ENCODE peak calls at places on chromosomes 4 and X, in seven cellular contexts. E is fibroblast of lung; Y is H9; N is GM12865; W is GM20000; O is heart right ventricle; S is CD8-positive, alpha-beta T cell. L is an unnamed sample.

GRCh38 chr4:77395481-77395880 is 210.1 kb upstream of the CXCL13 start:
- DNase-seq in S (no peak), W (no peak), N (no peak), E (no peak), O (no peak), Y (no peak), L (no peak)

GRCh38 chrX:56564921-56565861 is 1.8 kb downstream of the UBQLN2 start:
- DNase-seq in O (no peak), S (no peak), N (peak), Y (no peak), W (no peak), E (no peak), L (no peak)

GRCh38 chr4:72857787-72858186 is 211.7 kb downstream of the COX18 start:
- DNase-seq in O (no peak), E (no peak), N (no peak), Y (no peak), W (no peak), S (no peak), L (no peak)

GRCh38 chrX:153970398-153971123 is 1.1 kb downstream of the HCFC1 start:
- DNase-seq in W (peak), O (peak), N (peak), E (peak), S (no peak), Y (peak), L (peak)

GRCh38 chr4:1693131-1693896 is 9.2 kb upstream of the FAM53A start:
- DNase-seq in O (peak), W (peak), E (peak), N (peak), Y (peak), S (peak), L (peak)

GRCh38 chrX:136310411-136310810 is 9.6 kb downstream of the ADGRG4 start:
- DNase-seq in W (no peak), N (no peak), O (no peak), S (no peak), Y (no peak), E (no peak), L (no peak)

GRCh38 chr4:55356991-55357461 is 11.0 kb downstream of the SRD5A3 start:
- DNase-seq in O (no peak), W (no peak), Y (no peak), S (no peak), E (peak), N (no peak), L (no peak)

GRCh38 chr4:93759506-93759905 is 69.0 kb upstream of the ATOH1 start:
- DNase-seq in W (no peak), Y (no peak), S (no peak), N (no peak), E (no peak), O (no peak), L (no peak)

GRCh38 chr4:70473691-70474090 is 1.7 kb downstream of the MUC7 start:
- DNase-seq in S (no peak), O (no peak), E (peak), Y (no peak), W (no peak), N (no peak), L (no peak)
- TF ChIP-seq CTCF in S (no peak), O (no peak), E (no peak), Y (no peak), W (no peak), N (no peak), L (no peak)

GRCh38 chr4:61501812-61502211 is 301.7 kb downstream of the ADGRL3 start:
- DNase-seq in S (no peak), W (no peak), N (no peak), E (no peak), O (no peak), Y (no peak), L (no peak)

GRCh38 chr4:61505773-61506640 is 305.9 kb downstream of the ADGRL3 start:
- DNase-seq in E (no peak), Y (no peak), O (no peak), N (no peak), S (no peak), W (no peak), L (no peak)

GRCh38 chr4:61500883-61501282 is 300.8 kb downstream of the ADGRL3 start:
- DNase-seq in O (no peak), N (no peak), W (no peak), E (peak), Y (no peak), S (no peak), L (no peak)
- TF ChIP-seq CTCF in O (no peak), N (no peak), W (no peak), E (peak), Y (peak), S (no peak), L (no peak)

GRCh38 chr4:143207555-143207954 is 22.8 kb downstream of the USP38 start:
- DNase-seq in W (no peak), E (peak), Y (no peak), O (no peak), S (no peak), N (no peak), L (no peak)
- TF ChIP-seq CTCF in W (no peak), E (peak), Y (peak), O (peak), S (no peak), N (no peak), L (peak)

DNA sequence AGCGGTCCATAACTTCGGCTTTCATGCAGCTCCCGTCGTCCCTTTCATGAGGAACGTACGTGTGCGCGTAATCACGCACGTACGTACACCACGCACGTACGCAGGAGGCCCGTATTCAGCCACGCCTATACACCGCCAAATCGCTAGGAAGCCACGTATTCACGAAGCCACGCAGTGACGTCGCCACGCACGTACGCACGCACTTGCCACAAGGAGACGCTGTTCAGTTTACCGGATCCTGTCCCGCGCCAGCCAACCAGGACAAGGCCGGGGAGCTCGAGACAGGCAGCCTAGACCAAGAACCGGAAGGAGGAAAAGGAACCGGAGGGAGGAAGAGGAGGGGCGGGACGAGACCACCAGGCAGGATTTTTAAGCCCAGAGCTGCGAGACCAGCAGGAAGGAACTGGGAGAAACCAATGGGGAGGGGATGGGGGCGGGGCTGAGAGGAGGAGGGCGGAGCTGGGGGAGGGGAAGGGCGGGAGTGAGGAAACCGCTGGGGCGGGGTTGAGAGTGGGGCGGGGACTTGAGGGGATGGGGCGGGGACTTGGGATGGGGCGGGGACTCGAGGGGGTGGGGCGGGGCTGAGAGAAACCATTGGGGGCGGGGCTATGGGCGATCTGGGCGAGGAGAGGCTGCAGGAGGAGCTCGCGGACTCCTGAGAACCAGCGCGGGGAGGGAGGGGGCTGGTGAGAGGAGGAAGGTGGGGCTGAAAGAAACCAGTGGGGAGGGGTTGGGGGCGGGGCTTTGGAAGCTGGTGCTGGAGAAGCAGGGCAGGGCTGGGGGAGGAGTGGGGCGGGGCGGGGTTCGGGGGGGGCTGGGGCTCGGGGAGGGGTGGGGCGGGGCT is at the start of gene EOLA2:
- DNase-seq in N (peak), E (peak), O (peak), W (peak), S (peak), Y (peak), L (peak)
- TF ChIP-seq CTCF in N (peak), E (peak), O (peak), W (peak), S (no peak), Y (peak), L (peak)

GRCh38 chr4:159632031-159632430 is 529.2 kb downstream of the RAPGEF2 start:
- DNase-seq in S (no peak), O (no peak), N (no peak), E (no peak), Y (no peak), W (no peak), L (no peak)
- TF ChIP-seq CTCF in S (no peak), O (no peak), N (no peak), E (no peak), Y (no peak), W (no peak), L (no peak)

DNA sequence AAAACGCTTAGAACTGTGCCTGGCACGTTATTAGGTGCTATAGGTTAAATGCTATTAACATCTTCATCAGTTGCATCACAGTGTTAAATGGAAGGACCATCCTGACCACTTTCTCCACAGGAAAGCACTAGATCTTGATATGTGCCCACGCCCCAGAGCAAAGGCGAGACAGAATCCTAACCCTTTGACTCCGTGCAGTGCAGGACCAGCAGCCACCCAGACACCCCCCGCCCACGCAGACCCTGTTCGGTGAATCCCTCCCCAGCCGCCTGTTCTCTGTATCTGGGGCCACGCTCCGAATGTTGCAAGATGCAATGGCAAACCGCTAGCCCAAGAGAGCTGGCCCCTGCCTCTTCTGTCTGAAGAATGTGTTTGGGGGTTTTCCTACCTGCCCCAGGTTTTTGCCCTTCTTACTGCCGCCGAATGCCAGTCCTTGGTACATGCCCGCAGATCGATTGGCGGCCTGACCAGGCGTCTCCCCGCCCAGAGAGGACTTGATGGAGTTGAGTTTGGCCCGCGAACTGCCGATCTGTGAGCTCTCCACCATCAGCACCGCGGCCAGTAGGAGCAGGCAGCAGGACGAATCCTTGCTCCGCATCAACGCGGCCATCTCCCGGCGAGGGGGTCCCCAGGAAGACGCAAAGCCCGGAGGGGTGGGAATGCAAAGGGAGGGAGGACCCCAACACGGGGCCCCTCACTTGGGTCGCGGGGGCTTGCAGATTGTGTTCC is 967 bp downstream of the DKK2 start:
- DNase-seq in W (no peak), N (no peak), E (peak), Y (peak), S (no peak), O (no peak), L (peak)
- TF ChIP-seq CTCF in W (no peak), N (no peak), E (no peak), Y (no peak), S (no peak), O (no peak), L (no peak)

GRCh38 chr4:41213563-41214157 is 682 bp downstream of the APBB2 start:
- DNase-seq in S (no peak), E (no peak), W (peak), O (peak), N (peak), Y (no peak), L (no peak)

GRCh38 chr4:41214158-41215146 is at the start of gene APBB2:
- DNase-seq in Y (peak), O (peak), W (peak), S (no peak), N (peak), E (peak), L (peak)

GRCh38 chr4:41215155-41215554 is 813 bp upstream of the APBB2 start:
- DNase-seq in Y (no peak), W (peak), O (no peak), S (no peak), E (no peak), N (no peak), L (no peak)

GRCh38 chr4:41209901-41210300 is 4.4 kb downstream of the APBB2 start:
- DNase-seq in S (no peak), N (no peak), Y (no peak), O (no peak), W (no peak), E (no peak), L (no peak)

GRCh38 chr4:41212221-41213203 is 1.8 kb downstream of the APBB2 start:
- DNase-seq in Y (no peak), S (no peak), E (peak), W (peak), O (peak), N (peak), L (peak)
- TF ChIP-seq CTCF in Y (peak), S (no peak), E (peak), W (no peak), O (peak), N (peak), L (peak)

L was measured in GM10248.